ENCODE peak calls at places on chromosomes 7 and 10, in seven cellular contexts. One of them, this sample, is unnamed.

GRCh38 chr7:152059311-152059710 is 33.8 kb downstream of the GALNT11 start:
- DNase-seq in mesothelial cell of epicardium: no peak
- DNase-seq in aorta: no peak
- DNase-seq in transverse colon: no peak
- DNase-seq in mesendoderm: no peak
- DNase-seq in activated CD4-positive, alpha-beta T cell treated with anti-CD3 and anti-CD28 coated beads, Interleukin-2, amount 50 U/mL, for 4 hours: no peak
- DNase-seq in stimulated activated CD4-positive, alpha-beta T cell treated with anti-CD3 and anti-CD28 coated beads, Interleukin-2, amount 100 ng/mL, for 24 hours: no peak
- DNase-seq in this sample: no peak

GRCh38 chr7:134780166-134780853 is 876 bp downstream of the CALD1 start:
- DNase-seq in mesothelial cell of epicardium: no peak
- DNase-seq in aorta: no peak
- DNase-seq in transverse colon: no peak
- DNase-seq in mesendoderm: no peak
- DNase-seq in activated CD4-positive, alpha-beta T cell treated with anti-CD3 and anti-CD28 coated beads, Interleukin-2, amount 50 U/mL, for 4 hours: no peak
- DNase-seq in stimulated activated CD4-positive, alpha-beta T cell treated with anti-CD3 and anti-CD28 coated beads, Interleukin-2, amount 100 ng/mL, for 24 hours: no peak
- DNase-seq in this sample: no peak

GRCh38 chr10:43371418-43371817 is at the start of gene FXYD4:
- DNase-seq in mesothelial cell of epicardium: no peak
- DNase-seq in aorta: peak
- DNase-seq in transverse colon: peak
- DNase-seq in mesendoderm: no peak
- DNase-seq in activated CD4-positive, alpha-beta T cell treated with anti-CD3 and anti-CD28 coated beads, Interleukin-2, amount 50 U/mL, for 4 hours: no peak
- DNase-seq in stimulated activated CD4-positive, alpha-beta T cell treated with anti-CD3 and anti-CD28 coated beads, Interleukin-2, amount 100 ng/mL, for 24 hours: no peak
- DNase-seq in this sample: peak

GRCh38 chr7:18087031-18087686 is 59.5 kb upstream of the PRPS1L1 start:
- DNase-seq in mesothelial cell of epicardium: peak
- DNase-seq in aorta: peak
- DNase-seq in transverse colon: no peak
- DNase-seq in mesendoderm: peak
- DNase-seq in activated CD4-positive, alpha-beta T cell treated with anti-CD3 and anti-CD28 coated beads, Interleukin-2, amount 50 U/mL, for 4 hours: no peak
- DNase-seq in stimulated activated CD4-positive, alpha-beta T cell treated with anti-CD3 and anti-CD28 coated beads, Interleukin-2, amount 100 ng/mL, for 24 hours: no peak
- DNase-seq in this sample: no peak

GRCh38 chr10:118682518-118682917 is 72.3 kb downstream of the CACUL1 start:
- DNase-seq in mesothelial cell of epicardium: no peak
- DNase-seq in aorta: no peak
- DNase-seq in transverse colon: no peak
- DNase-seq in mesendoderm: no peak
- DNase-seq in activated CD4-positive, alpha-beta T cell treated with anti-CD3 and anti-CD28 coated beads, Interleukin-2, amount 50 U/mL, for 4 hours: no peak
- DNase-seq in stimulated activated CD4-positive, alpha-beta T cell treated with anti-CD3 and anti-CD28 coated beads, Interleukin-2, amount 100 ng/mL, for 24 hours: no peak
- DNase-seq in this sample: no peak

GRCh38 chr7:117110480-117111315 is 157.4 kb downstream of the ST7 start:
- DNase-seq in mesothelial cell of epicardium: no peak
- DNase-seq in aorta: no peak
- DNase-seq in transverse colon: no peak
- DNase-seq in mesendoderm: no peak
- DNase-seq in activated CD4-positive, alpha-beta T cell treated with anti-CD3 and anti-CD28 coated beads, Interleukin-2, amount 50 U/mL, for 4 hours: peak
- DNase-seq in stimulated activated CD4-positive, alpha-beta T cell treated with anti-CD3 and anti-CD28 coated beads, Interleukin-2, amount 100 ng/mL, for 24 hours: peak
- DNase-seq in this sample: peak

GRCh38 chr10:103858360-103858759 is 3.0 kb upstream of the SH3PXD2A start:
- DNase-seq in mesothelial cell of epicardium: no peak
- DNase-seq in aorta: no peak
- DNase-seq in transverse colon: no peak
- DNase-seq in mesendoderm: no peak
- DNase-seq in activated CD4-positive, alpha-beta T cell treated with anti-CD3 and anti-CD28 coated beads, Interleukin-2, amount 50 U/mL, for 4 hours: no peak
- DNase-seq in stimulated activated CD4-positive, alpha-beta T cell treated with anti-CD3 and anti-CD28 coated beads, Interleukin-2, amount 100 ng/mL, for 24 hours: no peak
- DNase-seq in this sample: no peak

GRCh38 chr7:156465186-156465585 is 175.4 kb upstream of the RNF32 start:
- DNase-seq in mesothelial cell of epicardium: no peak
- DNase-seq in aorta: no peak
- DNase-seq in transverse colon: no peak
- DNase-seq in mesendoderm: no peak
- DNase-seq in activated CD4-positive, alpha-beta T cell treated with anti-CD3 and anti-CD28 coated beads, Interleukin-2, amount 50 U/mL, for 4 hours: no peak
- DNase-seq in stimulated activated CD4-positive, alpha-beta T cell treated with anti-CD3 and anti-CD28 coated beads, Interleukin-2, amount 100 ng/mL, for 24 hours: no peak
- DNase-seq in this sample: no peak

GRCh38 chr10:580796-581195 is 108.7 kb downstream of the DIP2C start:
- DNase-seq in mesothelial cell of epicardium: no peak
- DNase-seq in aorta: no peak
- DNase-seq in transverse colon: no peak
- DNase-seq in mesendoderm: no peak
- DNase-seq in activated CD4-positive, alpha-beta T cell treated with anti-CD3 and anti-CD28 coated beads, Interleukin-2, amount 50 U/mL, for 4 hours: no peak
- DNase-seq in stimulated activated CD4-positive, alpha-beta T cell treated with anti-CD3 and anti-CD28 coated beads, Interleukin-2, amount 100 ng/mL, for 24 hours: no peak
- DNase-seq in this sample: no peak

GRCh38 chr7:157352506-157352905 is 15.7 kb downstream of the DNAJB6 start:
- DNase-seq in mesothelial cell of epicardium: no peak
- DNase-seq in aorta: no peak
- DNase-seq in transverse colon: no peak
- DNase-seq in mesendoderm: no peak
- DNase-seq in activated CD4-positive, alpha-beta T cell treated with anti-CD3 and anti-CD28 coated beads, Interleukin-2, amount 50 U/mL, for 4 hours: no peak
- DNase-seq in stimulated activated CD4-positive, alpha-beta T cell treated with anti-CD3 and anti-CD28 coated beads, Interleukin-2, amount 100 ng/mL, for 24 hours: no peak
- DNase-seq in this sample: no peak

GRCh38 chr10:71804067-71804466 is 30.7 kb upstream of the VSIR start:
- DNase-seq in mesothelial cell of epicardium: no peak
- DNase-seq in aorta: peak
- DNase-seq in transverse colon: no peak
- DNase-seq in mesendoderm: no peak
- DNase-seq in activated CD4-positive, alpha-beta T cell treated with anti-CD3 and anti-CD28 coated beads, Interleukin-2, amount 50 U/mL, for 4 hours: no peak
- DNase-seq in stimulated activated CD4-positive, alpha-beta T cell treated with anti-CD3 and anti-CD28 coated beads, Interleukin-2, amount 100 ng/mL, for 24 hours: no peak
- DNase-seq in this sample: no peak

GRCh38 chr7:117448655-117449054 is 21.4 kb upstream of the ASZ1 start:
- DNase-seq in mesothelial cell of epicardium: no peak
- DNase-seq in aorta: no peak
- DNase-seq in transverse colon: no peak
- DNase-seq in mesendoderm: no peak
- DNase-seq in activated CD4-positive, alpha-beta T cell treated with anti-CD3 and anti-CD28 coated beads, Interleukin-2, amount 50 U/mL, for 4 hours: no peak
- DNase-seq in stimulated activated CD4-positive, alpha-beta T cell treated with anti-CD3 and anti-CD28 coated beads, Interleukin-2, amount 100 ng/mL, for 24 hours: no peak
- DNase-seq in this sample: no peak

GRCh38 chr7:146885231-146885630 is 768.6 kb downstream of the CNTNAP2 start:
- DNase-seq in mesothelial cell of epicardium: no peak
- DNase-seq in aorta: no peak
- DNase-seq in transverse colon: no peak
- DNase-seq in mesendoderm: no peak
- DNase-seq in activated CD4-positive, alpha-beta T cell treated with anti-CD3 and anti-CD28 coated beads, Interleukin-2, amount 50 U/mL, for 4 hours: no peak
- DNase-seq in stimulated activated CD4-positive, alpha-beta T cell treated with anti-CD3 and anti-CD28 coated beads, Interleukin-2, amount 100 ng/mL, for 24 hours: no peak
- DNase-seq in this sample: no peak

GRCh38 chr10:123270806-123271205 is 116.6 kb downstream of the BUB3 start:
- DNase-seq in mesothelial cell of epicardium: no peak
- DNase-seq in aorta: no peak
- DNase-seq in transverse colon: no peak
- DNase-seq in mesendoderm: no peak
- DNase-seq in activated CD4-positive, alpha-beta T cell treated with anti-CD3 and anti-CD28 coated beads, Interleukin-2, amount 50 U/mL, for 4 hours: no peak
- DNase-seq in stimulated activated CD4-positive, alpha-beta T cell treated with anti-CD3 and anti-CD28 coated beads, Interleukin-2, amount 100 ng/mL, for 24 hours: no peak
- DNase-seq in this sample: no peak

GRCh38 chr7:103307487-103308231 is 10.4 kb downstream of the PMPCB start:
- DNase-seq in mesothelial cell of epicardium: no peak
- DNase-seq in aorta: no peak
- DNase-seq in transverse colon: no peak
- DNase-seq in mesendoderm: no peak
- DNase-seq in activated CD4-positive, alpha-beta T cell treated with anti-CD3 and anti-CD28 coated beads, Interleukin-2, amount 50 U/mL, for 4 hours: no peak
- DNase-seq in stimulated activated CD4-positive, alpha-beta T cell treated with anti-CD3 and anti-CD28 coated beads, Interleukin-2, amount 100 ng/mL, for 24 hours: no peak
- DNase-seq in this sample: no peak

This sample was measured in Peyer's patch.